ENCODE peak calls at places on chromosomes 11 and 22, in nine cellular contexts. Y, G, T, N, I, O, R, Q and M are unnamed samples. For H3K4me1, the result is how much of the 10 kb centered on the place peaks cover.

GRCh38 chr11:66268953-66269906 is 791 bp downstream of the RAB1B start:
- DNase-seq in Y (no peak), G (no peak), T (peak), N (no peak), I (no peak), O (peak), R (peak), Q (no peak), M (peak)

GRCh38 chr11:64078294-64078693 is 42.6 kb downstream of the FLRT1 start:
- DNase-seq in Y (no peak), G (no peak), T (no peak), N (no peak), I (no peak), O (no peak), R (no peak), Q (no peak), M (no peak)

GRCh38 chr22:27752771-27753170 is 48.8 kb downstream of the MN1 start:
- DNase-seq in Y (peak), G (no peak), T (no peak), N (no peak), I (no peak), O (peak), R (no peak), Q (no peak), M (no peak)

GRCh38 chr11:59221438-59221837 is 8.7 kb upstream of the MPEG1 start:
- DNase-seq in Y (no peak), G (no peak), T (no peak), N (no peak), I (no peak), O (no peak), R (peak), Q (no peak), M (no peak)

GRCh38 chr11:67381244-67381972 is 8.0 kb upstream of the CLCF1 start:
- DNase-seq in Y (peak), G (no peak), T (no peak), N (no peak), I (no peak), O (no peak), R (no peak), Q (no peak), M (peak)

GRCh38 chr11:103585911-103586310 is 450.5 kb upstream of the DDI1 start:
- DNase-seq in Y (no peak), G (no peak), T (no peak), N (no peak), I (no peak), O (no peak), R (no peak), Q (no peak), M (no peak)

GRCh38 chr22:46934172-46934745 is 171.8 kb downstream of the TBC1D22A start:
- DNase-seq in Y (peak), G (no peak), T (peak), N (no peak), I (no peak), O (no peak), R (no peak), Q (no peak), M (no peak)

GRCh38 chr11:120130991-120131760 is 6.7 kb downstream of the TRIM29 start:
- DNase-seq in Y (no peak), G (no peak), T (no peak), N (no peak), I (no peak), O (peak), R (no peak), Q (peak), M (no peak)

GRCh38 chr11:122746611-122747305 is 91.2 kb downstream of the UBASH3B start:
- DNase-seq in Y (no peak), G (no peak), T (no peak), N (no peak), I (no peak), O (no peak), R (peak), Q (no peak), M (no peak)

GRCh38 chr11:61839742-61840141 is 11.6 kb downstream of the FADS2 start:
- DNase-seq in Y (no peak), G (no peak), T (no peak), N (no peak), I (no peak), O (no peak), R (no peak), Q (no peak), M (no peak)

GRCh38 chr22:50242406-50242949 is 2.3 kb downstream of the TUBGCP6 start:
- DNase-seq in Y (no peak), G (no peak), T (no peak), N (no peak), I (no peak), O (no peak), R (no peak), Q (no peak), M (no peak)

GRCh38 chr11:7540830-7541555 is 27.2 kb downstream of the PPFIBP2 start:
- DNase-seq in Y (no peak), G (no peak), T (no peak), N (no peak), I (no peak), O (no peak), R (no peak), Q (no peak), M (no peak)

GRCh38 chr11:774873-775592 is 2.3 kb downstream of the GATD1 start:
- DNase-seq in Y (no peak), G (no peak), T (peak), N (no peak), I (no peak), O (no peak), R (no peak), Q (no peak), M (no peak)

GRCh38 chr11:20873054-20873453 is 203.7 kb downstream of the NELL1 start:
- DNase-seq in Y (no peak), G (no peak), T (no peak), N (no peak), I (no peak), O (no peak), R (no peak), Q (no peak), M (no peak)

GRCh38 chr22:48153726-48154125 is 1391.3 kb downstream of the TBC1D22A start:
- DNase-seq in Y (peak), G (no peak), T (no peak), N (no peak), I (no peak), O (no peak), R (no peak), Q (no peak), M (no peak)

GRCh38 chr22:36871669-36872081 is 10.9 kb downstream of the NCF4 start:
- DNase-seq in Y (no peak), G (no peak), T (no peak), N (no peak), I (no peak), O (no peak), R (no peak), Q (no peak), M (no peak)
- H3K4me1 ChIP-seq in Y (under half), G (under half), T (under half), N (under half), I (under half), O (under half), R (under half), Q (under half), M (under half)

DNA sequence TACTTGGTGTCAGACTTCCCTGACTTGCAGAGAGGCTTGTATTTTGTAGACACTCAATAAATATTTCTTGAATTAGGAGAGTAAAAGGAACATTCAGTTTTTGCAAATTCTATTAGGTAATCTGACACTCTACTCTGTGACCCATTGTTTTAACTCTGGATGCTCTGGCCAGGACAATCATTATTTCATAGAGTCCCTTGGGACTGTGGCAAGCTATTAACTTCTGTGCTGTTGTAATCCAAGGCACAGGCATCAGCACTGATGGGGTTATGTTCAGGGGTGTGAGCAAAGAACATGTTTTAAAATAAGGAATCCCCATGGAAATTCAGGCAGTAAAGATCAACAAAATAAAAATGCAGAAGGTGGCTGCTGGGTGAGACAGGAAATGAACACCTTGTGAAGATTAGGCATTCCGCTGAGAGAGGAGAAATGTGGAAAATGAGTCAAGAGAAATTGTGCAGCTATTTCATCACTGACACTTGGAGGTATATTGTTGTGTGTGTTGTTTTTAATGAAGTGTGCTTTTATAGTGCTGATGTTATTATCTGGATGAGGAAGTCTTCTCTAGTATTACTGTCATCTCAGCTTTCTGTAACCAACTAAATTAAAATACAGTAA is 175.2 kb downstream of the WNT11 start:
- DNase-seq in Y (no peak), G (no peak), T (no peak), N (no peak), I (no peak), O (no peak), R (peak), Q (no peak), M (no peak)
- H3K4me3 ChIP-seq in Y (no peak), G (no peak), T (peak), N (no peak), I (no peak), O (no peak), R (no peak), Q (no peak), M (no peak)

GRCh38 chr11:73384531-73384870 is 8.3 kb downstream of the RELT start:
- DNase-seq in Y (no peak), G (no peak), T (no peak), N (no peak), I (no peak), O (no peak), R (no peak), Q (no peak), M (no peak)
- H3K4me1 ChIP-seq in Y (under half), G (under half), T (under half), N (under half), I (under half), O (half or more), R (under half), Q (under half), M (under half)

GRCh38 chr11:36381005-36381350 is 84.9 kb downstream of the PRR5L start:
- DNase-seq in Y (no peak), G (no peak), T (no peak), N (no peak), I (no peak), O (no peak), R (no peak), Q (no peak), M (no peak)
- H3K4me3 ChIP-seq in Y (no peak), G (peak), T (no peak), N (peak), I (no peak), O (no peak), R (no peak), Q (no peak), M (no peak)

GRCh38 chr22:44870021-44870420 is 117.6 kb downstream of the ARHGAP8 start:
- DNase-seq in Y (no peak), G (no peak), T (no peak), N (peak), I (no peak), O (no peak), R (no peak), Q (no peak), M (peak)
- H3K4me1 ChIP-seq in Y (under half), G (under half), T (under half), N (under half), I (under half), O (under half), R (under half), Q (under half), M (under half)